ENCODE peak calls at places on chromosome 13, in eight cellular contexts. S is IMR-90, C is adrenal gland, X is sigmoid colon, N is K562, U is suprapubic skin, O is HCT116, Q is breast epithelium. K is an unnamed sample.

GRCh38 chr13:50543767-50544166 is 299.7 kb downstream of the DLEU7 start:
- DNase-seq in S (peak), O (no peak), N (no peak), X (no peak), U (no peak), Q (no peak), C (no peak), K (no peak)

GRCh38 chr13:30033681-30034447 is 183.4 kb upstream of the UBL3 start:
- DNase-seq in Q (no peak), U (no peak), O (no peak), N (no peak), X (no peak), C (no peak), S (peak), K (peak)

GRCh38 chr13:98761126-98761978 is 8.9 kb upstream of the SLC15A1 start:
- DNase-seq in O (no peak), S (peak), N (no peak), Q (no peak), U (no peak), X (no peak), C (no peak), K (no peak)

GRCh38 chr13:37194428-37194861 is 89.0 kb upstream of the CSNK1A1L start:
- DNase-seq in N (no peak), S (peak), O (no peak), Q (no peak), C (no peak), X (no peak), U (no peak), K (no peak)

GRCh38 chr13:43284162-43284561 is 260.8 kb downstream of the DNAJC15 start:
- DNase-seq in S (peak), N (no peak), X (no peak), Q (no peak), C (no peak), U (no peak), O (no peak), K (no peak)

GRCh38 chr13:74641586-74641985 is 507.4 kb upstream of the KLF12 start:
- DNase-seq in O (no peak), Q (no peak), C (no peak), U (no peak), S (peak), X (no peak), N (no peak), K (no peak)

GRCh38 chr13:113848431-113849260 is 15.2 kb downstream of the GAS6 start:
- DNase-seq in S (no peak), O (no peak), C (peak), N (no peak), X (no peak), U (no peak), Q (no peak), K (no peak)

GRCh38 chr13:50236898-50237318 is 221.7 kb downstream of the KCNRG start:
- DNase-seq in X (no peak), Q (no peak), S (peak), N (no peak), U (no peak), C (no peak), O (no peak), K (no peak)

GRCh38 chr13:94886191-94886590 is 173.8 kb upstream of the SOX21 start:
- DNase-seq in Q (no peak), O (no peak), S (no peak), U (no peak), N (no peak), X (no peak), C (no peak), K (no peak)

GRCh38 chr13:27076411-27076810 is 95.2 kb downstream of the USP12 start:
- DNase-seq in U (no peak), C (no peak), S (peak), X (no peak), N (no peak), O (no peak), Q (no peak), K (no peak)

GRCh38 chr13:53068841-53069520 is 40.4 kb downstream of the OLFM4 start:
- DNase-seq in N (no peak), O (no peak), C (no peak), Q (no peak), U (no peak), S (no peak), X (no peak), K (no peak)

GRCh38 chr13:67131393-67131792 is 98.7 kb downstream of the PCDH9 start:
- DNase-seq in N (no peak), X (no peak), U (no peak), O (no peak), S (no peak), Q (no peak), C (no peak), K (no peak)

GRCh38 chr13:40992678-40993077 is 26.4 kb downstream of the ELF1 start:
- DNase-seq in C (no peak), U (no peak), Q (no peak), O (no peak), S (no peak), X (no peak), N (no peak), K (no peak)

GRCh38 chr13:46593403-46593802 is 40.4 kb downstream of the LRCH1 start:
- DNase-seq in X (no peak), U (no peak), S (no peak), O (no peak), N (no peak), C (no peak), Q (no peak), K (no peak)

GRCh38 chr13:38223093-38223492 is 126.6 kb upstream of the UFM1 start:
- DNase-seq in U (no peak), C (no peak), N (peak), O (no peak), S (peak), Q (no peak), X (no peak), K (no peak)

GRCh38 chr13:110262944-110263343 is 44.0 kb downstream of the COL4A1 start:
- DNase-seq in N (no peak), S (no peak), O (no peak), Q (no peak), U (no peak), C (peak), X (no peak), K (no peak)

GRCh38 chr13:53398051-53398450 is 369.4 kb downstream of the OLFM4 start:
- DNase-seq in U (no peak), N (no peak), X (no peak), O (no peak), Q (no peak), S (no peak), C (no peak), K (no peak)

GRCh38 chr13:109700176-109700575 is 86.2 kb downstream of the IRS2 start:
- DNase-seq in U (no peak), Q (no peak), S (peak), X (peak), C (peak), N (peak), O (no peak), K (peak)

GRCh38 chr13:20127563-20128458 is 33.0 kb downstream of the GJA3 start:
- DNase-seq in C (peak), N (no peak), Q (peak), U (peak), O (no peak), X (peak), S (peak), K (peak)

GRCh38 chr13:67229438-67230242 is 496 bp downstream of the PCDH9 start:
- DNase-seq in U (no peak), Q (no peak), N (no peak), X (no peak), S (peak), O (no peak), C (no peak), K (no peak)

GRCh38 chr13:90776349-90776748 is 571.1 kb upstream of the MIR17HG start:
- DNase-seq in O (no peak), Q (no peak), C (no peak), U (no peak), S (no peak), X (no peak), N (no peak), K (no peak)

GRCh38 chr13:91369432-91369831 is 21.9 kb downstream of the MIR17HG start:
- DNase-seq in X (no peak), Q (no peak), O (no peak), U (no peak), N (no peak), S (peak), C (no peak), K (no peak)

GRCh38 chr13:51581148-51581820 is 3.0 kb upstream of the WDFY2 start:
- DNase-seq in S (no peak), O (no peak), X (no peak), C (no peak), Q (no peak), U (no peak), N (no peak), K (no peak)

GRCh38 chr13:77516342-77516789 is 19.1 kb upstream of the SCEL start:
- DNase-seq in Q (no peak), U (no peak), C (no peak), N (no peak), X (no peak), S (peak), O (no peak), K (no peak)

GRCh38 chr13:40433577-40433976 is 232.9 kb downstream of the FOXO1 start:
- DNase-seq in C (no peak), U (no peak), Q (no peak), O (no peak), X (no peak), S (no peak), N (no peak), K (no peak)

GRCh38 chr13:83498486-83499190 is 383.6 kb downstream of the SLITRK1 start:
- DNase-seq in C (no peak), N (no peak), O (no peak), U (no peak), Q (no peak), S (peak), X (no peak), K (peak)

GRCh38 chr13:40342901-40343300 is 323.5 kb downstream of the FOXO1 start:
- DNase-seq in X (no peak), U (no peak), O (no peak), C (no peak), N (no peak), Q (no peak), S (no peak), K (no peak)

GRCh38 chr13:91450913-91451312 is 52.5 kb downstream of the GPC5 start:
- DNase-seq in O (no peak), C (no peak), S (no peak), X (no peak), Q (no peak), N (no peak), U (no peak), K (no peak)

GRCh38 chr13:73608731-73609485 is 525.3 kb downstream of the KLF12 start:
- DNase-seq in U (no peak), N (no peak), C (no peak), O (no peak), Q (no peak), X (no peak), S (no peak), K (no peak)

GRCh38 chr13:83752141-83752540 is 130.1 kb downstream of the SLITRK1 start:
- DNase-seq in S (peak), O (no peak), C (no peak), N (no peak), U (no peak), Q (no peak), X (no peak), K (peak)

GRCh38 chr13:78993792-78994191 is 334.8 kb upstream of the OBI1 start:
- DNase-seq in X (no peak), U (no peak), N (no peak), O (no peak), C (no peak), Q (no peak), S (no peak), K (no peak)

GRCh38 chr13:38607136-38607535 is 79.7 kb upstream of the FREM2 start:
- DNase-seq in U (no peak), X (no peak), S (no peak), O (no peak), C (no peak), Q (no peak), N (no peak), K (no peak)

GRCh38 chr13:50080856-50081105 is 65.5 kb downstream of the KCNRG start:
- DNase-seq in U (no peak), X (no peak), Q (no peak), C (no peak), S (peak), N (no peak), O (no peak), K (no peak)

GRCh38 chr13:113855012-113855921 is 8.6 kb downstream of the GAS6 start:
- DNase-seq in U (peak), S (no peak), X (no peak), N (no peak), Q (peak), O (no peak), C (peak), K (no peak)

GRCh38 chr13:79861731-79862130 is 380.8 kb downstream of the NDFIP2 start:
- DNase-seq in Q (no peak), N (no peak), O (no peak), C (no peak), U (no peak), X (no peak), S (no peak), K (no peak)

GRCh38 chr13:42270857-42271215 is 1.1 kb upstream of the AKAP11 start:
- DNase-seq in C (no peak), N (no peak), O (no peak), Q (no peak), U (no peak), S (no peak), X (no peak), K (no peak)

GRCh38 chr13:42271337-42272114 is 426 bp upstream of the AKAP11 start:
- DNase-seq in X (peak), U (peak), S (peak), C (peak), N (peak), O (peak), Q (peak), K (peak)

GRCh38 chr13:42270160-42270856 is 1.6 kb upstream of the AKAP11 start:
- DNase-seq in C (no peak), U (no peak), N (no peak), X (no peak), O (no peak), S (no peak), Q (no peak), K (no peak)

GRCh38 chr13:42272776-42273175 is 824 bp downstream of the AKAP11 start:
- DNase-seq in S (no peak), U (no peak), N (no peak), O (no peak), Q (no peak), X (no peak), C (no peak), K (no peak)

GRCh38 chr13:42272115-42272756 is at the start of gene AKAP11:
- DNase-seq in O (no peak), S (peak), C (no peak), U (peak), Q (peak), X (peak), N (no peak), K (peak)
- TF ChIP-seq POLR2A in O (peak), S (no peak), C (no peak), U (no peak), Q (no peak), X (no peak), N (peak), K (peak)

GRCh38 chr13:111665691-111666095 is 345.3 kb downstream of the TEX29 start:
- DNase-seq in O (no peak), N (no peak), X (no peak), S (no peak), C (no peak), Q (no peak), U (peak), K (no peak)
- TF ChIP-seq POLR2A in O (no peak), N (no peak), X (no peak), S (no peak), C (no peak), Q (no peak), U (no peak), K (no peak)

DNA sequence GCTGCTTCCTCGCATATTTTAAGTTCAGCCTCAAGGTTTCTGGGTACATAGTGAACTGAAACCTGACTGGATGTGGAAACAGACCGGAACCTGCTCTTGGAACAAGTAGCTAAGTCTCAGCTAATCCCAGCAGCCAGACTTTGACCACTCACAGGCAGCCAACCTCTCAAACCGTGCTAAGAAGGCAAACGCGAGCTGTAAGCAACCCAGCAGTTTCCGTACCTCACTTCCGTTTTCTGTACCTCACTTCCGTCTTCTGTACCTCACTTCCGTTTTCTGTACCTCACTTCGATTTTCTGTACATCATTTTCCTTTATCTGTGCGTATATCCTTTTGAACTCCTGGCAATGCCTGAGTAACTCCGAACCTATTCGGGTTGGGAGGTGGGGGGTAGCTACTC is 96.8 kb downstream of the SUCLA2 start:
- DNase-seq in U (no peak), S (no peak), N (peak), Q (no peak), C (no peak), O (no peak), X (no peak), K (no peak)
- TF ChIP-seq POLR2A in U (no peak), S (no peak), N (no peak), Q (no peak), C (no peak), O (no peak), X (no peak), K (no peak)

DNA sequence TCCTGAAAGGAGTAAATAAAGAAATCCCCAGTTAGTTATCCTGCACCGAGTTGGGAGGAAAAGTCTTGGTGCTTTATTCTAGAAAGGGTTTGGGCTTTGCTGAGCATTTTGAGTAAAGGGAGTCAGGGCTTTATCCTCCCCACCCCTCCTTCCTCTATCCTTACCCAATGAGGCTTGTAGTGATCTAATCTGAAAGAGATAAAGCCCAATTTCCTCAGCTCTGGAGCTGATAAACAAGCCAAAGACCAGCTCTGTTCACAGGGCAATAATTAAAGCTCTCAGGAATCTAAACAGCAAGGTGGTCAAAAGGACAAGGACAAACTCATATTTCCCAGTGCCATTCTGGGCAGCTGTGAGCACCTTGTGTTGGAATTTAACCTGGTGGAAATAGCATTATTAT is 188.9 kb upstream of the TSC22D1 start:
- DNase-seq in S (no peak), C (no peak), X (no peak), Q (no peak), N (no peak), U (no peak), O (no peak), K (no peak)
- TF ChIP-seq POLR2A in S (no peak), C (no peak), X (no peak), Q (no peak), N (no peak), U (no peak), O (no peak), K (no peak)

DNA sequence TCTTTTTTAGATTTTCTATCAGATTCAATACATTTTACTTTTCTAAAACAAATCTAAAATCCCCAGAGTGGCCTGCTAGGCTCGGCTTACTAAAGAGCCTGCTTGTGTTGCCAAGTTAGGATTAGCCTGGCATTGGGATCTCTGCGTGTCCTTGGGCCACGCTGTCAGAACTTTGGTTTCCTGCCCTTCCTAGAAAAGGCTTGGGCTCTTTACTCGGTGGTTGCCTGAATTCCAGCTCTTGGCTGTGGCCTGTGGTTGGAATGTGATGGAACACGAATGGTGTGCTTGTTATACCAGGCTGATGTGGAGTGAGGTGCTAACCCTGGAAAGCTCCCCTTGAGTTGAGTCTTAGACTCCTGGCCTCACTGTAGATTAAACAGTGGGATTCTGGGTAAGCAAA is 8.5 kb downstream of the SPATA13 start:
- DNase-seq in Q (no peak), N (no peak), X (no peak), U (no peak), C (peak), S (no peak), O (no peak), K (no peak)
- TF ChIP-seq POLR2A in Q (no peak), N (no peak), X (no peak), U (no peak), C (no peak), S (no peak), O (no peak), K (no peak)

DNA sequence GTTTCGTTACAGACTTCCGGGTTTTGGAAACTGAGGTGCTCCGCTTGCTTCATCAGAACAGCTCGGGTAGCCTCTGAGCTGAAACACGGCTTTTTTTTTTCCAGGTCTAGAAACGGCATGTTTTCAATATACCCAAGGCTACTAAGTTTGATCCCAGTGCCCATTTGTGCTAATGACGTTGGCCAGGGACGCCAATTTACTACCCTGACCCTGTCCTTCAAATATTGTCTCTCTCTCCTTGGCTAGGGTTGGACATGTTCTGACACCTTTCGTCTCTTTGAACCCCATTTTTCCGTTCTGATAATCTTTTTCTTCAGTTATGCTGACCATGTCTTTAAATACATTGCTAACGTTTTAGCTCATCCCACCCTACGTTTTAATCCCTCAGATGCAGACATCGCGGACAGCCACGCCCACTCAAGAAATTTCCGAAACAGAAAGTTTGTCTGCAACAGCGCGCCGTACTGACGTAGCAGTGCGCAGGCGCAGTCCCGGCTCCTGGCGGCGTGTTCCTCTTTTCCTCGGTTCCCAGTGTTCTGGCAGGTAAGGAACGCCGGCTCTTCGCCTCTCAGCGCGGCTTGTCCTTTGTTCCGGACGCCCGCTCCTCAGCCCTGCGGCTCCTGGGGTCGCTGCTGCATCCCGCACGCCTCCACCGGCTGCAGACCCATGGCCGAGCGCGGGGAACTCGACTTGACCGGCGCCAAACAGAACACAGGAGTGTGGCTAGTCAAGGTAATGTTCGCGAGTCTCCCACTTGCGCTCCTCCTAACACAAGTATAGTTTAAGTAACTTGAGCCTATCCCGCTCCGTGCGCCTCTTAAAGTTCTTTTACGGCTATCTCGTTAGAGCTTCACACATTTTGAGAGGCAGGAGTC is at the start of gene GTF2F2:
- DNase-seq in S (peak), O (peak), X (peak), C (peak), N (peak), Q (peak), U (peak), K (peak)
- TF ChIP-seq POLR2A in S (peak), O (peak), X (peak), C (peak), N (peak), Q (peak), U (no peak), K (peak)

K was measured in A549.